ENCODE peak calls at places on chromosome 2, in four cellular contexts. F is upper lobe of left lung, K is tibial artery, L is OCI-LY7. R is an unnamed sample. For H3K36me3 and H3K4me1, the result is how much of the 10 kb centered on the place peaks cover.

GRCh38 chr2:99729104-99729503 is 239.3 kb upstream of the REV1 start:
- DNase-seq in F (no peak), K (no peak), L (no peak), R (no peak)

GRCh38 chr2:168926621-168927386 is 25.7 kb downstream of the G6PC2 start:
- DNase-seq in K (no peak), F (no peak), L (no peak), R (no peak)

GRCh38 chr2:166984797-166985196 is 96.5 kb downstream of the XIRP2 start:
- DNase-seq in F (no peak), L (no peak), K (no peak), R (no peak)

GRCh38 chr2:69750246-69750645 is 8.3 kb downstream of the ANXA4 start:
- DNase-seq in F (no peak), L (no peak), K (no peak), R (no peak)

GRCh38 chr2:204794624-204795023 is 249.3 kb downstream of the PARD3B start:
- DNase-seq in F (no peak), K (no peak), L (no peak), R (no peak)

GRCh38 chr2:101653469-101653868 is 44.0 kb upstream of the MAP4K4 start:
- DNase-seq in L (no peak), F (no peak), K (no peak), R (no peak)

GRCh38 chr2:13201924-13202323 is 485.2 kb downstream of the TRIB2 start:
- DNase-seq in L (no peak), K (no peak), F (no peak), R (no peak)

GRCh38 chr2:136407113-136407951 is 289.4 kb upstream of the CXCR4 start:
- DNase-seq in F (no peak), K (no peak), L (peak), R (no peak)

GRCh38 chr2:209663149-209663548 is 108.5 kb upstream of the UNC80 start:
- DNase-seq in F (no peak), K (no peak), L (no peak), R (no peak)

DNA sequence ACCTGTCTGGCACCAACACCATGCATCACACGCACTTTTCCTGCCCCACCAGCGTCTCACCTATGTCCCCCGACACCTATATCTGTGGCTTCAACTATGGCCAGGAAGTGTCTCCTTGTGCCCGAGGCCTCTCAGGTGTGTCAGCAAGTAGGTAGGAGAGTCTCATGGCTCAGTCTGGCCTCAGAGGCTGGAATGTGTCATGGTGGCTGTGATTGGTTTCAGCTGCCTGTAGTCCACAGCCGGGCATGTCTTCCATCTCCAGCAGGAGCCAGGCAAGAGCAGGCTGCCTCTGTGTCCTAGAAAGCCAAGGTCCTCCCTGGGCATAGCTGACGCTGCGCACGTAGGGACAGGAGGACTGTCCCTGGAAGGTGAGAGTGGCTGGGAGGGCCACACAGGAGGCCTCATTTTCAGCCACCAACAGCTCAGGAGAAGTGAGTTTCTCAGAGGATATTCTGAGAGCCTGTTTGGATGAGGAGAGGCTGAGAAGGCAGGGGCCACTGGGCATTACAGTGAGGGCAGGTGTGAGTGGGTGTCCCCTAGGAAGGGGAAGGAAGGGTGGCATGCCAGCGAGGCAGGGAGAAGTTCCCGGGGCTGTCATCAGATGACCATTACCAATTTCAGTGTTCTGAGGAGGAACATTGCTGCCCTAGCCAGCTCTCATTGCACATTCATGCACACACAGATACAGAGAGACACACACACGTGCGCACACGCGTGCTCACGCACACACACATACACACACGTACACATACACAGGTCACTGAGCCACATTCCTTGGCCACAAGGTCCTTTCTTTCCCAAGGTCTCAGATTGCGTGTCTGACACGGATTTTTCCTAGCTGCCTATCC is 47.1 kb downstream of the SDC1 start:
- DNase-seq in L (no peak), K (peak), F (no peak), R (no peak)
- H3K27ac ChIP-seq in L (no peak), K (no peak), F (peak), R (no peak)

GRCh38 chr2:219661955-219662395 is 34.5 kb downstream of the SLC4A3 start:
- DNase-seq in K (no peak), L (no peak), F (no peak), R (no peak)

GRCh38 chr2:219658861-219659260 is 31.4 kb downstream of the SLC4A3 start:
- DNase-seq in F (no peak), K (no peak), L (no peak), R (no peak)

GRCh38 chr2:219661197-219661954 is 33.9 kb downstream of the SLC4A3 start:
- DNase-seq in K (no peak), F (no peak), L (no peak), R (no peak)

GRCh38 chr2:219658447-219658846 is 31.0 kb downstream of the SLC4A3 start:
- DNase-seq in K (no peak), F (no peak), L (no peak), R (no peak)

DNA sequence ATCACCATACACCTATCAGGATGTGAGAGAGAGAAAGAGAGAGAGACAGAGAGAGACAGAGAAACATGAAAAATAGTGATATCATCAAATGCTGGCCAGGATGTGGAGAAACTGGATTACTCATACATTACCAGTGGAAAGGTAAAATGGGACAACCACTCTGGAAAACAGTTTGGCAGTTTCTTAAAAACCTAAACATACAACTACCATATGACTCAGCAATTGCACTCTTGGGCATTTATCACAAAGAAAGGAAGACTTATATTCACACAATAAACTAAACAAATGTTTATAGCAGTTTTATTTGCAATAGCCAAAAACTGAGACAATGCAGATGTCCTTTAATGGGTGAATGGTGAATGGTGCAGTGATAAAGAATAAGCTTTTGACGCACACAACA is 29.1 kb downstream of the SLC4A3 start:
- DNase-seq in K (no peak), F (no peak), L (no peak), R (no peak)
- H3K36me3 ChIP-seq in K (under half), F (under half), L (under half), R (under half)

GRCh38 chr2:47309472-47309951 is 93.4 kb upstream of the MSH2 start:
- DNase-seq in L (no peak), F (no peak), K (no peak), R (no peak)

GRCh38 chr2:47311764-47312503 is 91.0 kb upstream of the MSH2 start:
- DNase-seq in L (no peak), F (no peak), K (no peak), R (no peak)

GRCh38 chr2:47312504-47312875 is 90.5 kb upstream of the MSH2 start:
- DNase-seq in F (no peak), L (no peak), K (no peak), R (no peak)

GRCh38 chr2:47310801-47311560 is 92.0 kb upstream of the MSH2 start:
- DNase-seq in L (no peak), K (no peak), F (peak), R (peak)

GRCh38 chr2:47309952-47310800 is 92.8 kb upstream of the MSH2 start:
- DNase-seq in K (no peak), L (peak), F (peak), R (peak)
- H3K4me1 ChIP-seq in K (under half), L (under half), F (under half), R (under half)

GRCh38 chr2:42057159-42057901 is 9.5 kb downstream of the PKDCC start:
- DNase-seq in F (no peak), L (no peak), K (no peak), R (no peak)

GRCh38 chr2:42059261-42059898 is 11.6 kb downstream of the PKDCC start:
- DNase-seq in K (peak), F (no peak), L (no peak), R (no peak)

GRCh38 chr2:42060028-42060427 is 12.2 kb downstream of the PKDCC start:
- DNase-seq in L (no peak), K (peak), F (no peak), R (no peak)

GRCh38 chr2:42055573-42056514 is 8.0 kb downstream of the PKDCC start:
- DNase-seq in L (no peak), F (no peak), K (no peak), R (peak)

GRCh38 chr2:42057902-42058450 is 10.2 kb downstream of the PKDCC start:
- DNase-seq in L (no peak), K (no peak), F (no peak), R (no peak)
- H3K27ac ChIP-seq in L (no peak), K (peak), F (no peak), R (no peak)

GRCh38 chr2:230295192-230295591 is 31.8 kb upstream of the SP140L start:
- DNase-seq in F (no peak), L (no peak), K (no peak), R (no peak)
- H3K36me3 ChIP-seq in F (under half), L (under half), K (under half), R (under half)